ENCODE peak calls at places on chromosomes 7 and 10, in four cellular contexts. S is WTC11, J is HepG2, B is GM12878. M is an unnamed sample.
A peak's percentile ranks its signal among the peaks of the same experiment; 100 is the strongest.

GRCh38 chr7:107201795-107202450 is 33.1 kb downstream of the HBP1 start:
- DNase-seq in S (peak; percentile 57), J (peak; percentile 27), B (no peak), M (peak; percentile 68)

GRCh38 chr7:50303082-50303893 is 1.2 kb upstream of the IKZF1 start:
- DNase-seq in S (peak; percentile 24), J (no peak), B (no peak), M (no peak)

GRCh38 chr7:138919912-138920311 is 61.3 kb downstream of the KIAA1549 start:
- DNase-seq in S (no peak), J (no peak), B (no peak), M (no peak)

GRCh38 chr7:134394046-134394445 is 64.9 kb downstream of the AKR1B1 start:
- DNase-seq in S (no peak), J (no peak), B (no peak), M (no peak)

GRCh38 chr10:116587878-116588590 is 2.7 kb upstream of the PNLIPRP1 start:
- DNase-seq in S (no peak), J (no peak), B (no peak), M (no peak)

GRCh38 chr10:88114368-88114767 is 250.9 kb downstream of the PTEN start:
- DNase-seq in S (peak; percentile 41), J (peak; percentile 44), B (no peak), M (peak; percentile 39)

GRCh38 chr10:98172073-98172472 is 37.6 kb downstream of the R3HCC1L start:
- DNase-seq in S (no peak), J (no peak), B (no peak), M (no peak)

GRCh38 chr10:31528834-31529233 is 209.8 kb downstream of the ZEB1 start:
- DNase-seq in S (no peak), J (no peak), B (no peak), M (no peak)

GRCh38 chr10:124911124-124912051 is 30.5 kb upstream of the ZRANB1 start:
- DNase-seq in S (no peak), J (no peak), B (no peak), M (peak; percentile 22)

GRCh38 chr7:108167460-108167859 is 37.3 kb upstream of the LAMB4 start:
- DNase-seq in S (no peak), J (no peak), B (no peak), M (no peak)

GRCh38 chr10:34320265-34320664 is 494.8 kb downstream of the PARD3 start:
- DNase-seq in S (no peak), J (no peak), B (no peak), M (no peak)

GRCh38 chr7:74305987-74306736 is 17.0 kb downstream of the CLIP2 start:
- DNase-seq in S (no peak), J (no peak), B (no peak), M (no peak)

GRCh38 chr7:70694357-70694908 is 437.5 kb upstream of the GALNT17 start:
- DNase-seq in S (no peak), J (no peak), B (no peak), M (no peak)

GRCh38 chr7:155464183-155464582 is 6.3 kb downstream of the EN2 start:
- DNase-seq in S (no peak), J (no peak), B (no peak), M (no peak)

GRCh38 chr10:118582511-118582910 is 12.9 kb downstream of the PRLHR start:
- DNase-seq in S (no peak), J (no peak), B (no peak), M (no peak)

GRCh38 chr7:1922071-1922869 is 252.2 kb downstream of the ELFN1 start:
- DNase-seq in S (no peak), J (no peak), B (no peak), M (no peak)

GRCh38 chr10:116269612-116270011 is 3.4 kb downstream of the GFRA1 start:
- DNase-seq in S (no peak), J (no peak), B (no peak), M (no peak)

GRCh38 chr7:877312-878232 is 1.2 kb downstream of the GET4 start:
- DNase-seq in S (no peak), J (peak; percentile 23), B (no peak), M (peak; percentile 89)

GRCh38 chr10:72261323-72262018 is 12.3 kb upstream of the DDIT4 start:
- DNase-seq in S (no peak), J (no peak), B (peak; percentile 90), M (peak; percentile 70)

GRCh38 chr7:108196004-108196403 is 65.8 kb upstream of the LAMB4 start:
- DNase-seq in S (no peak), J (no peak), B (no peak), M (no peak)

GRCh38 chr10:34960983-34961382 is 129.2 kb downstream of the CUL2 start:
- DNase-seq in S (no peak), J (no peak), B (no peak), M (no peak)

GRCh38 chr7:91249506-91250233 is 14.6 kb upstream of the FZD1 start:
- DNase-seq in S (no peak), J (no peak), B (no peak), M (no peak)

GRCh38 chr10:131403936-131404335 is 92.4 kb upstream of the TCERG1L start:
- DNase-seq in S (no peak), J (no peak), B (no peak), M (no peak)

GRCh38 chr10:12605580-12606405 is 256.4 kb downstream of the CAMK1D start:
- DNase-seq in S (no peak), J (peak; percentile 71), B (no peak), M (no peak)

GRCh38 chr7:132395375-132395774 is 180.9 kb downstream of the PLXNA4 start:
- DNase-seq in S (no peak), J (no peak), B (no peak), M (no peak)

GRCh38 chr7:132393789-132394261 is 182.4 kb downstream of the PLXNA4 start:
- DNase-seq in S (no peak), J (no peak), B (no peak), M (no peak)

GRCh38 chr7:132392713-132393112 is 183.6 kb downstream of the PLXNA4 start:
- DNase-seq in S (no peak), J (no peak), B (no peak), M (no peak)

GRCh38 chr7:132390705-132391104 is 185.6 kb downstream of the PLXNA4 start:
- DNase-seq in S (no peak), J (no peak), B (no peak), M (no peak)

GRCh38 chr7:132394283-132395003 is 181.8 kb downstream of the PLXNA4 start:
- DNase-seq in S (no peak), J (no peak), B (no peak), M (no peak)
- TF ChIP-seq ETV6 in S (no peak), J (no peak), B (no peak), M (no peak)

DNA sequence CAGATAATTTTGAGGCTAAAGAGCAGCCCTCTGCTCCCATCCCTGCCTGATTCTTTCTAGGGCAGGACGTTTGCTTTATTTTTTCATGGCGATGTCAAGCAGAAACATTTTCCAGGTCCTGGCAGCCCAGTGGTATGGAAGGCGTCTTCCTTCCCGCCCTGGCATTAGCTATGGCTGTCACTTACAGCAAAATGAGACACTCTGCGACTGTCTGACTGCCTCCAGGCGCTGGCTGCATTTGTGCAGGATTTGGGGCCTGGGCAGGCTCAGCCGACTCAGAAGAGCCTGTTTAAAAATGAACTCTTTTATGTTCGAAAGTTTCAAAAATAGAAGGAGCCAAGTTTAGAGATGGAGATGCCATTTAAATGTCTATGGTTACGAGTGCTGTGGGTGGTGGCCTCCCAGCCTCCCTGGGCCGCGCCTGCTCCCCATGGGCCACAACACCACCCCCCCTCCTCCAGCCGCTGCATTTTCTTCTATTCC is 54.8 kb upstream of the TNS3 start:
- DNase-seq in S (no peak), J (no peak), B (no peak), M (no peak)
- TF ChIP-seq ETV6 in S (no peak), J (no peak), B (no peak), M (no peak)

GRCh38 chr7:141464551-141464950 is 86.7 kb upstream of the AGK start:
- DNase-seq in S (no peak), J (no peak), B (no peak), M (no peak)
- TF ChIP-seq ETV6 in S (no peak), J (no peak), B (no peak), M (no peak)

GRCh38 chr7:158001621-158002320 is 585.9 kb downstream of the PTPRN2 start:
- DNase-seq in S (no peak), J (no peak), B (no peak), M (no peak)
- TF ChIP-seq ETV6 in S (no peak), J (no peak), B (no peak), M (no peak)

GRCh38 chr7:30252885-30253795 is 31.3 kb upstream of the ZNRF2 start:
- DNase-seq in S (no peak), J (no peak), B (no peak), M (no peak)
- TF ChIP-seq ETV6 in S (no peak), J (no peak), B (no peak), M (no peak)

GRCh38 chr10:4070921-4071320 is 285.9 kb upstream of the KLF6 start:
- DNase-seq in S (no peak), J (no peak), B (no peak), M (no peak)

GRCh38 chr10:4070171-4070570 is 285.2 kb upstream of the KLF6 start:
- DNase-seq in S (no peak), J (no peak), B (no peak), M (no peak)

GRCh38 chr10:4074559-4075407 is 289.8 kb upstream of the KLF6 start:
- DNase-seq in S (no peak), J (no peak), B (no peak), M (no peak)

GRCh38 chr10:4075443-4075842 is 290.4 kb upstream of the KLF6 start:
- DNase-seq in S (no peak), J (no peak), B (no peak), M (no peak)

DNA sequence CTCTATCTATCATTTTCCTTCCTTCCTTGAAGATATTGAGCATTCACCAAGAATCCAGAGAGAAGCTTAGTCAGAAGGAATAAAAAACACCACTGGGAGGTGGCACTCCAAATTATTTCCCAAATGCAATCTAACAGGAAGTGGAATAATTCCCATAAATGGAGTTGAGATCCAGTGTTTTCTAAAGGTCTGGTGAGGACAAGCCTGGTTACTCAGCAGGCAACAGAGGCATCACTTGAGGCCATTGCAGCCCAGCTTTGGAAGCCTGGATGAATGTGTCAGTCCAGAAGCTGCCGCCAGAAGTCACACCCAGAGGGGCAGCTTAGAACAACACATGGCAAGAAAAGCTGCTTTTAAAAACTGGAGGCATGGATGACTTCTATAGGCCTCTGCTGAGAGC is 288.9 kb upstream of the KLF6 start:
- DNase-seq in S (no peak), J (no peak), B (no peak), M (no peak)
- TF ChIP-seq ETV6 in S (no peak), J (no peak), B (no peak), M (no peak)

DNA sequence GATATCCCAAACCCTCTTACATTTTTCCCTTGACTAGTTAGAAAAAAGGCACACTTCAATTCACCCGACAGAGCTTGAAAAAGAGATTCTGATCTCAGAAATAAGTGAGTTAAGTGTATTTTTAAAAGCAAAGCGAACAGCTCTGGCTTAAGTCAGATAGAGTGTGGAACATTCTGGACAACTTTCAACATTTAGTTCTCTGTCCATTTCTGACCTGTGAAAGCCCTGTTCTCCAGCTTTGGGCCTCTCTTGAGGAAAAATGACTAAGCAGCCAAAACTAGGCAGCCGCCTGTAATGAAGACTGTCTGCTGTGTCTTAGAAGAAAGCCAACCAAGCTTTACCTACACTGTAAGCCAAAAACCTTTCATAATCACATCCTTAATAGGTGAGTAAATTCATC is 50.5 kb downstream of the CDK6 start:
- DNase-seq in S (no peak), J (no peak), B (no peak), M (no peak)
- TF ChIP-seq ETV6 in S (no peak), J (no peak), B (no peak), M (no peak)

GRCh38 chr7:3393862-3394261 is 92.8 kb downstream of the SDK1 start:
- DNase-seq in S (no peak), J (no peak), B (no peak), M (no peak)
- TF ChIP-seq ETV6 in S (no peak), J (no peak), B (no peak), M (no peak)

M was measured in K562.